ENCODE peak calls at places on chromosomes 11 and 22, in four cellular contexts. W is T-helper 9 cell, Y is HS-5, H is aorta. L is an unnamed sample.

GRCh38 chr11:35248558-35249323 is 109.8 kb downstream of the CD44 start:
- DNase-seq in W (no peak), Y (no peak), H (no peak), L (no peak)

GRCh38 chr11:104738918-104739317 is 159.3 kb downstream of the CASP12 start:
- DNase-seq in W (no peak), Y (no peak), H (no peak), L (no peak)

GRCh38 chr22:22362939-22363338 is 118.4 kb downstream of the VPREB1 start:
- DNase-seq in W (no peak), Y (no peak), H (no peak), L (no peak)

GRCh38 chr11:6941970-6942369 is 15.7 kb downstream of the ZNF215 start:
- DNase-seq in W (no peak), Y (no peak), H (no peak), L (no peak)

GRCh38 chr11:114166897-114167323 is 107.4 kb downstream of the ZBTB16 start:
- DNase-seq in W (no peak), Y (peak; percentile 44), H (no peak), L (no peak)

GRCh38 chr22:20419664-20419951 is 18.0 kb downstream of the SCARF2 start:
- DNase-seq in W (no peak), Y (no peak), H (peak; percentile 1), L (peak; percentile 6)

GRCh38 chr22:29739346-29739875 is 19.6 kb downstream of the CABP7 start:
- DNase-seq in W (no peak), Y (no peak), H (no peak), L (no peak)

GRCh38 chr11:87141322-87141721 is 103.6 kb downstream of the TMEM135 start:
- DNase-seq in W (no peak), Y (no peak), H (no peak), L (no peak)

GRCh38 chr11:44955019-44955738 is 4.5 kb upstream of the TP53I11 start:
- DNase-seq in W (no peak), Y (peak; percentile 61), H (peak; percentile 80), L (no peak)

GRCh38 chr22:49968831-49969661 is 8.5 kb downstream of the PIM3 start:
- DNase-seq in W (no peak), Y (no peak), H (peak; percentile 48), L (peak; percentile 59)

GRCh38 chr11:8531312-8531711 is 62.7 kb downstream of the STK33 start:
- DNase-seq in W (no peak), Y (no peak), H (no peak), L (no peak)

GRCh38 chr11:282171-282570 is 4.0 kb downstream of the NLRP6 start:
- DNase-seq in W (no peak), Y (no peak), H (no peak), L (no peak)

GRCh38 chr11:19938051-19938856 is 222.0 kb downstream of the DBX1 start:
- DNase-seq in W (no peak), Y (no peak), H (peak; percentile 69), L (no peak)

GRCh38 chr11:25859776-25860175 is 472.2 kb upstream of the ANO3 start:
- DNase-seq in W (no peak), Y (no peak), H (no peak), L (no peak)

GRCh38 chr11:1230456-1231395 is 7.9 kb downstream of the MUC5B start:
- DNase-seq in W (no peak), Y (no peak), H (peak; percentile 33), L (peak; percentile 67)

GRCh38 chr11:74272276-74272675 is 39.2 kb downstream of the P4HA3 start:
- DNase-seq in W (no peak), Y (no peak), H (no peak), L (no peak)

GRCh38 chr22:26610072-26610958 is 7.5 kb downstream of the CRYBB1 start:
- DNase-seq in W (no peak), Y (peak; percentile 85), H (peak; percentile 82), L (peak; percentile 80)

GRCh38 chr11:86735462-86736302 is 63.3 kb upstream of the ME3 start:
- DNase-seq in W (no peak), Y (peak; percentile 78), H (no peak), L (no peak)

GRCh38 chr22:46619240-46619829 is 851 bp upstream of the GRAMD4 start:
- DNase-seq in W (no peak), Y (no peak), H (peak; percentile 43), L (no peak)

GRCh38 chr22:26053737-26054316 is 115.4 kb upstream of the SEZ6L start:
- DNase-seq in W (no peak), Y (no peak), H (no peak), L (no peak)

GRCh38 chr22:42747701-42748513 is 27.2 kb upstream of the A4GALT start:
- DNase-seq in W (no peak), Y (peak; percentile 60), H (no peak), L (no peak)